ENCODE peak calls at places on chromosomes 7 and 10, in nine cellular contexts. N is activated T-cell treated with anti-CD3 and anti-CD28 coated beads, Interleukin-2, amount 50 U/mL, for 24 hours; Y is activated CD8-positive, alpha-beta T cell treated with anti-CD3 and anti-CD28 coated beads, Interleukin-2, amount 10 ng/mL, durations not matched to agents 7 days and 5 days; F is H54; H is hepatic stellate cell; X is amniotic epithelial cell; B is right cardiac atrium; L is mammary epithelial cell; P is iPS DF 6.9. S is an unnamed sample.

GRCh38 chr7:137751361-137752009 is 95.3 kb downstream of the DGKI start:
- DNase-seq in N (no peak), Y (no peak), F (no peak), H (no peak), X (no peak), B (no peak), L (no peak), P (no peak), S (no peak)

GRCh38 chr10:130411496-130412070 is 275.4 kb downstream of the GLRX3 start:
- DNase-seq in N (no peak), Y (no peak), F (no peak), H (no peak), X (no peak), B (no peak), L (no peak), P (no peak), S (no peak)

GRCh38 chr7:99525713-99526440 is 21.4 kb downstream of the ZKSCAN5 start:
- DNase-seq in N (peak; percentile 34), Y (peak; percentile 40), F (no peak), H (no peak), X (peak; percentile 10), B (no peak), L (no peak), P (no peak), S (peak; percentile 34)

GRCh38 chr7:115008465-115009114 is 86.7 kb downstream of the MDFIC start:
- DNase-seq in N (no peak), Y (peak; percentile 43), F (no peak), H (peak; percentile 4), X (peak; percentile 86), B (peak; percentile 86), L (no peak), P (no peak), S (no peak)

GRCh38 chr10:84244651-84245270 is at the start of gene RGR:
- DNase-seq in N (no peak), Y (no peak), F (no peak), H (no peak), X (no peak), B (peak; percentile 71), L (no peak), P (no peak), S (peak; percentile 42)

GRCh38 chr7:70700055-70700934 is 431.6 kb upstream of the GALNT17 start:
- DNase-seq in N (no peak), Y (no peak), F (no peak), H (no peak), X (no peak), B (no peak), L (no peak), P (peak; percentile 55), S (peak; percentile 70)

GRCh38 chr7:139505563-139505962 is 17.9 kb upstream of the CLEC2L start:
- DNase-seq in N (no peak), Y (peak; percentile 30), F (no peak), H (no peak), X (peak; percentile 18), B (no peak), L (no peak), P (peak; percentile 52), S (no peak)

GRCh38 chr10:86374664-86375063 is 8.1 kb upstream of the GRID1 start:
- DNase-seq in N (no peak), Y (no peak), F (no peak), H (no peak), X (no peak), B (no peak), L (no peak), P (no peak), S (no peak)

GRCh38 chr10:74683621-74684114 is 142.7 kb upstream of the KAT6B start:
- DNase-seq in N (no peak), Y (no peak), F (no peak), H (no peak), X (no peak), B (no peak), L (no peak), P (no peak), S (no peak)

GRCh38 chr7:45421096-45421495 is 153.1 kb upstream of the ADCY1 start:
- DNase-seq in N (no peak), Y (no peak), F (no peak), H (no peak), X (peak; percentile 1), B (no peak), L (peak; percentile 27), P (no peak), S (no peak)

GRCh38 chr10:113111900-113112853 is 162.1 kb downstream of the TCF7L2 start:
- DNase-seq in N (no peak), Y (no peak), F (no peak), H (no peak), X (peak; percentile 80), B (peak; percentile 56), L (peak; percentile 39), P (no peak), S (peak; percentile 1)

GRCh38 chr7:43018446-43018845 is 86.3 kb downstream of the MRPL32 start:
- DNase-seq in N (no peak), Y (no peak), F (peak; percentile 22), H (no peak), X (no peak), B (no peak), L (peak; percentile 90), P (no peak), S (no peak)

GRCh38 chr7:92436843-92437445 is 10.3 kb upstream of the GATAD1 start:
- DNase-seq in N (no peak), Y (no peak), F (no peak), H (no peak), X (no peak), B (no peak), L (no peak), P (no peak), S (no peak)

GRCh38 chr10:88032566-88032965 is 169.1 kb downstream of the PTEN start:
- DNase-seq in N (no peak), Y (no peak), F (peak; percentile 24), H (peak; percentile 45), X (peak; percentile 72), B (no peak), L (peak; percentile 60), P (no peak), S (no peak)

GRCh38 chr7:29987083-29987482 is 2.5 kb downstream of the SCRN1 start:
- DNase-seq in N (no peak), Y (no peak), F (peak; percentile 45), H (peak; percentile 45), X (peak; percentile 53), B (no peak), L (no peak), P (no peak), S (no peak)